ENCODE peak calls at places on chromosomes 11 and 22, in eight cellular contexts. A is AG09309, B is pancreas, K is DMS79, O is AG08395, U is dorsolateral prefrontal cortex, Y is kidney tubule cell, G is lung microvascular endothelial cell. W is an unnamed sample.

GRCh38 chr11:46446343-46446751 is 54.8 kb upstream of the CHRM4 start:
- DNase-seq in B (no peak), Y (no peak), G (no peak), A (no peak), O (peak), K (peak), U (no peak), W (no peak)

GRCh38 chr22:17157714-17158113 is 1.4 kb downstream of the HDHD5 start:
- DNase-seq in Y (no peak), U (no peak), A (no peak), G (no peak), K (no peak), O (no peak), B (no peak), W (no peak)

GRCh38 chr11:73931039-73931645 is 19.7 kb upstream of the DNAJB13 start:
- DNase-seq in Y (peak), A (peak), G (peak), O (peak), U (no peak), B (no peak), K (peak), W (peak)

GRCh38 chr11:2995091-2995561 is 3.0 kb upstream of the NAP1L4 start:
- DNase-seq in Y (no peak), G (no peak), B (no peak), O (no peak), K (no peak), U (no peak), A (no peak), W (no peak)

GRCh38 chr11:88553204-88553603 is 215.7 kb upstream of the CTSC start:
- DNase-seq in A (no peak), Y (peak), B (no peak), O (peak), K (no peak), U (no peak), G (no peak), W (peak)

GRCh38 chr22:28950567-28951411 is 67.4 kb downstream of the ZNRF3 start:
- DNase-seq in A (no peak), G (no peak), U (no peak), K (no peak), O (no peak), Y (peak), B (no peak), W (no peak)

GRCh38 chr11:69277074-69277809 is 16.7 kb upstream of the MYEOV start:
- DNase-seq in U (no peak), Y (no peak), K (no peak), B (peak), O (no peak), G (no peak), A (no peak), W (no peak)

GRCh38 chr22:40392618-40393017 is 22.2 kb downstream of the SGSM3 start:
- DNase-seq in A (no peak), U (no peak), Y (no peak), O (no peak), B (no peak), G (peak), K (no peak), W (no peak)

GRCh38 chr11:46127150-46127638 is 5.9 kb upstream of the PHF21A start:
- DNase-seq in K (no peak), O (peak), U (no peak), B (no peak), G (no peak), A (peak), Y (peak), W (peak)

GRCh38 chr11:12408156-12408770 is 30.9 kb downstream of the PARVA start:
- DNase-seq in Y (peak), O (no peak), B (no peak), G (no peak), A (no peak), U (no peak), K (no peak), W (no peak)

GRCh38 chr11:88175004-88175706 is at the start of gene RAB38:
- DNase-seq in K (no peak), U (no peak), A (no peak), B (peak), Y (peak), G (peak), O (no peak), W (no peak)

GRCh38 chr22:39574779-39575551 is 4.4 kb downstream of the CACNA1I start:
- DNase-seq in Y (peak), A (peak), B (no peak), G (peak), U (no peak), O (peak), K (no peak), W (peak)

GRCh38 chr11:94581926-94582325 is 14.8 kb downstream of the PIWIL4 start:
- DNase-seq in Y (no peak), A (no peak), G (no peak), B (no peak), O (no peak), U (no peak), K (no peak), W (no peak)

W was measured in GM04503.